ENCODE peak calls at places on chromosomes 7 and 10, in nine cellular contexts. N, O, W, X, Q, T, S, I and D are unnamed samples.

GRCh38 chr10:95531994-95532399 is 29.2 kb downstream of the SORBS1 start:
- DNase-seq in N (no peak), O (no peak), W (no peak), X (no peak), Q (no peak), T (no peak), S (no peak), I (no peak), D (no peak)

GRCh38 chr10:95896066-95896850 is 11.5 kb upstream of the CC2D2B start:
- DNase-seq in N (no peak), O (no peak), W (no peak), X (no peak), Q (no peak), T (no peak), S (no peak), I (no peak), D (no peak)

GRCh38 chr10:96614515-96614914 is 27.7 kb upstream of the TM9SF3 start:
- DNase-seq in N (no peak), O (peak; percentile 31), W (no peak), X (no peak), Q (no peak), T (no peak), S (no peak), I (peak; percentile 98), D (no peak)

GRCh38 chr10:62053860-62054259 is 152.4 kb downstream of the ARID5B start:
- DNase-seq in N (no peak), O (no peak), W (no peak), X (no peak), Q (no peak), T (no peak), S (no peak), I (no peak), D (no peak)

GRCh38 chr7:105309235-105310156 is 79.2 kb downstream of the SRPK2 start:
- DNase-seq in N (no peak), O (no peak), W (no peak), X (no peak), Q (peak; percentile 40), T (no peak), S (no peak), I (no peak), D (no peak)

GRCh38 chr7:93858857-93859256 is 31.7 kb downstream of the TFPI2 start:
- DNase-seq in N (no peak), O (no peak), W (no peak), X (no peak), Q (no peak), T (no peak), S (no peak), I (no peak), D (no peak)

GRCh38 chr10:87054373-87055295 is 34.5 kb downstream of the FAM25A start:
- DNase-seq in N (no peak), O (peak; percentile 61), W (no peak), X (no peak), Q (peak; percentile 65), T (no peak), S (no peak), I (peak; percentile 66), D (peak; percentile 26)

GRCh38 chr10:55091691-55092328 is 290.8 kb upstream of the PCDH15 start:
- DNase-seq in N (no peak), O (peak; percentile 27), W (no peak), X (no peak), Q (no peak), T (no peak), S (no peak), I (no peak), D (no peak)

GRCh38 chr7:562789-563628 is 43.4 kb upstream of the PDGFA start:
- DNase-seq in N (no peak), O (no peak), W (no peak), X (no peak), Q (no peak), T (no peak), S (no peak), I (no peak), D (no peak)

GRCh38 chr7:105688617-105689016 is 107.3 kb upstream of the EFCAB10 start:
- DNase-seq in N (no peak), O (no peak), W (no peak), X (no peak), Q (no peak), T (no peak), S (no peak), I (no peak), D (no peak)

GRCh38 chr7:113752289-113752688 is 166.5 kb downstream of the PPP1R3A start:
- DNase-seq in N (no peak), O (no peak), W (no peak), X (no peak), Q (no peak), T (no peak), S (no peak), I (no peak), D (no peak)

GRCh38 chr7:55623617-55624016 is 51.3 kb upstream of the VOPP1 start:
- DNase-seq in N (no peak), O (no peak), W (no peak), X (no peak), Q (no peak), T (no peak), S (no peak), I (no peak), D (no peak)